ENCODE peak calls at places on chromosomes 7 and 10, in four cellular contexts. One of them, this sample, is unnamed.

GRCh38 chr10:79266543-79267312 is 80.5 kb upstream of the PPIF start:
- DNase-seq in tibial artery: peak
- DNase-seq in fibroblast of the aortic adventitia: peak
- DNase-seq in kidney epithelial cell: peak
- DNase-seq in this sample: peak

GRCh38 chr7:118153551-118154177 is 30.3 kb upstream of the LSM8 start:
- DNase-seq in fibroblast of the aortic adventitia: peak
- DNase-seq in tibial artery: no peak
- DNase-seq in kidney epithelial cell: no peak
- DNase-seq in this sample: peak

GRCh38 chr7:102418603-102419002 is 14.8 kb upstream of the ORAI2 start:
- DNase-seq in kidney epithelial cell: no peak
- DNase-seq in tibial artery: no peak
- DNase-seq in fibroblast of the aortic adventitia: no peak
- DNase-seq in this sample: no peak

GRCh38 chr10:11838298-11838852 is 15.2 kb downstream of the PROSER2 start:
- DNase-seq in fibroblast of the aortic adventitia: no peak
- DNase-seq in tibial artery: no peak
- DNase-seq in kidney epithelial cell: no peak
- DNase-seq in this sample: peak

GRCh38 chr10:119397416-119397815 is 145.1 kb downstream of the RGS10 start:
- DNase-seq in tibial artery: no peak
- DNase-seq in fibroblast of the aortic adventitia: no peak
- DNase-seq in kidney epithelial cell: no peak
- DNase-seq in this sample: no peak

GRCh38 chr10:62924344-62924748 is 108.2 kb upstream of the EGR2 start:
- DNase-seq in fibroblast of the aortic adventitia: no peak
- DNase-seq in kidney epithelial cell: no peak
- DNase-seq in tibial artery: no peak
- DNase-seq in this sample: no peak

GRCh38 chr10:29811751-29812427 is 177.1 kb upstream of the SVIL start:
- DNase-seq in kidney epithelial cell: peak
- DNase-seq in fibroblast of the aortic adventitia: peak
- DNase-seq in tibial artery: peak
- DNase-seq in this sample: peak

GRCh38 chr10:48900296-48900695 is 39.3 kb downstream of the LRRC18 start:
- DNase-seq in tibial artery: no peak
- DNase-seq in kidney epithelial cell: no peak
- DNase-seq in fibroblast of the aortic adventitia: no peak
- DNase-seq in this sample: no peak

GRCh38 chr7:7808156-7808555 is 89.7 kb upstream of the RPA3 start:
- DNase-seq in kidney epithelial cell: no peak
- DNase-seq in tibial artery: no peak
- DNase-seq in fibroblast of the aortic adventitia: peak
- DNase-seq in this sample: peak

GRCh38 chr10:13658864-13659685 is 72.3 kb downstream of the PRPF18 start:
- DNase-seq in kidney epithelial cell: no peak
- DNase-seq in fibroblast of the aortic adventitia: no peak
- DNase-seq in tibial artery: peak
- DNase-seq in this sample: peak

GRCh38 chr10:123958221-123958620 is 66.6 kb upstream of the CPXM2 start:
- DNase-seq in fibroblast of the aortic adventitia: no peak
- DNase-seq in kidney epithelial cell: no peak
- DNase-seq in tibial artery: no peak
- DNase-seq in this sample: no peak

GRCh38 chr7:33261585-33261984 is 132.2 kb downstream of the BBS9 start:
- DNase-seq in fibroblast of the aortic adventitia: no peak
- DNase-seq in tibial artery: no peak
- DNase-seq in kidney epithelial cell: no peak
- DNase-seq in this sample: peak

GRCh38 chr7:155358066-155358947 is 60.6 kb downstream of the INSIG1 start:
- DNase-seq in kidney epithelial cell: no peak
- DNase-seq in fibroblast of the aortic adventitia: no peak
- DNase-seq in tibial artery: peak
- DNase-seq in this sample: no peak

GRCh38 chr7:31146026-31146425 is 93.9 kb downstream of the ADCYAP1R1 start:
- DNase-seq in tibial artery: no peak
- DNase-seq in fibroblast of the aortic adventitia: no peak
- DNase-seq in kidney epithelial cell: no peak
- DNase-seq in this sample: no peak

GRCh38 chr7:123183431-123183830 is 16.3 kb downstream of the SLC13A1 start:
- DNase-seq in fibroblast of the aortic adventitia: no peak
- DNase-seq in kidney epithelial cell: no peak
- DNase-seq in tibial artery: no peak
- DNase-seq in this sample: no peak

GRCh38 chr10:93796167-93796566 is 38.4 kb downstream of the LGI1 start:
- DNase-seq in fibroblast of the aortic adventitia: no peak
- DNase-seq in tibial artery: no peak
- DNase-seq in kidney epithelial cell: no peak
- DNase-seq in this sample: no peak

DNA sequence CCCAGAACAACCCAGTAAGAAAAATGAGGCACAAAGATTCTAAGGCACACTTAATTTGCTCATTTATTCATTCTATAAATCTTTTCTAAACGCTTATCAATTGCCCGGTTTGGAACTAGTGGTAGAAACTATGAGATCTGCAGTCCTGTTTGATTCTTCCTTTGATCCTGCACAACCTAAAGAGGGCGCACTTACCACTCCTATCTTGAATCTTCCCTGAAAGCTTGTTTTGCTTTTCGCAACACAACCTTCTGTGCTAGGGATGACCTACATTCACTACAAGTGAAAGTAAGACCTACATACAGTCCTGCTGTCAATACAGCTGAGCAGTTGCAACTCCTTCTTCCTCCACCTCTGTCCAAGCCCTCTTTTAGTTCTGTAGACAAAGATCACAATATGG is 12.6 kb upstream of the ARL4A start:
- DNase-seq in kidney epithelial cell: no peak
- DNase-seq in tibial artery: no peak
- DNase-seq in fibroblast of the aortic adventitia: peak
- DNase-seq in this sample: peak
- TF ChIP-seq CTCF in kidney epithelial cell: no peak
- TF ChIP-seq CTCF in tibial artery: no peak
- TF ChIP-seq CTCF in fibroblast of the aortic adventitia: peak
- TF ChIP-seq CTCF in this sample: peak

DNA sequence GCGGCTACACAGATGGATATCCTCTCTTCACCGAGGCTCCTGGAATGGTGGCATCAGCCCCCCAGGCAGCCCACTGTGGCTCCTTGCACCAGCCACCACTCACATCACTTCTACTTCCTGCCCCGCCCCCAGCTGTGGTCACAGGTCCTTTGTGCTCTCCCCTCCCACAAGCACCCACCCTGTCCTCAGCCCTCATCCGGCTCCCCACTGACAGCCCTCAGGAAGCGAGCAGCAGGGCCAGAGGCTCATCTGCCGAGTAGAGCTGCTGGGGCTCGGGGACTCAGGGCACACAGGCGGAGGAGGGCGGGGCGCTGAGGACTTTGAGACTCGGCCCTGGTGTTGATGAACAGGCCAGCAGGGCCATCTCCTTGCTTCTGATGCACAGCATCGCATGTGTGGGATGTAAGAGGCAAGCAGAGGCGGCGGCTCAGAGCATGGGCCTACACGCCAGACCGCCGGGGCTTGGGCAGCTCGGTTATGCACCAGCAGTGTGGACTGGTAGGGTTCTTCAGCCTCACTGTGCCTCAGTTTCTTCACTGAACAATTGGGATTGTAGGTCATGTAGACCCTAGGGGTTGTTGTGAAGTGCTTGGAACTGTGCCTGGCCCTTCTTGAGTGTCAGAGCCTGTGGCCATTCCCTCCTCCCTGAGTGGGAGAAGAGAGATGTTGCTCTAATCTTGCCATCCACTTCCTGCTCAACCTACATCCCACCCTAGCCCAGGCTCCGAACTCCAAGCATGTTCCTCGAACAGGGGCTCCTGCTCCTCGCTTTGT is at the start of gene PRF1:
- DNase-seq in fibroblast of the aortic adventitia: no peak
- DNase-seq in kidney epithelial cell: no peak
- DNase-seq in tibial artery: no peak
- DNase-seq in this sample: no peak
- H3K4me3 ChIP-seq in fibroblast of the aortic adventitia: no peak
- H3K4me3 ChIP-seq in kidney epithelial cell: no peak
- H3K4me3 ChIP-seq in tibial artery: no peak
- H3K4me3 ChIP-seq in this sample: no peak

GRCh38 chr7:22853674-22854157 is 31.1 kb upstream of the TOMM7 start:
- DNase-seq in tibial artery: no peak
- DNase-seq in fibroblast of the aortic adventitia: peak
- DNase-seq in kidney epithelial cell: no peak
- DNase-seq in this sample: no peak
- TF ChIP-seq CTCF in tibial artery: peak
- TF ChIP-seq CTCF in fibroblast of the aortic adventitia: peak
- TF ChIP-seq CTCF in kidney epithelial cell: peak
- TF ChIP-seq CTCF in this sample: peak

DNA sequence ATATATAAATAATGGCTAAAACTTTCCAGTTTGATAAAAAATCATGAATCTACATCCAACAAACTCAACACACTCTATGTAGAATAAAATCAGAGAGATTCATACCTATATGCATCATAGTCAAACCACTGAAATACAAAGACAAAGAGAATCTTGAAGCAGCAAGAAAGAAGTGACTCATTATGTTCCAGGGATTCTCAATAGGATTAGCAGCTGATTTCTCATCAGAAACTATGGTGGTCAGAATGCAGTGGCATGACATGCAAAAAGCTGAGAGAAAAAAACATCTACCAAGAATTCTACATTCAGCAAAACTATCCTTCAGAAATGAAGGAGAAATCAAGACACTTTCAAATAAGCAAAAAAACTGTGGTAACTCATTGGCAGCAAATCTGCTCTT is 187.4 kb downstream of the RNLS start:
- DNase-seq in fibroblast of the aortic adventitia: no peak
- DNase-seq in tibial artery: no peak
- DNase-seq in kidney epithelial cell: no peak
- DNase-seq in this sample: peak
- H3K4me3 ChIP-seq in fibroblast of the aortic adventitia: no peak
- H3K4me3 ChIP-seq in tibial artery: no peak
- H3K4me3 ChIP-seq in kidney epithelial cell: no peak
- H3K4me3 ChIP-seq in this sample: no peak

GRCh38 chr10:74683067-74683466 is 143.3 kb upstream of the KAT6B start:
- DNase-seq in fibroblast of the aortic adventitia: no peak
- DNase-seq in kidney epithelial cell: no peak
- DNase-seq in tibial artery: no peak
- DNase-seq in this sample: peak
- TF ChIP-seq CTCF in fibroblast of the aortic adventitia: no peak
- TF ChIP-seq CTCF in kidney epithelial cell: no peak
- TF ChIP-seq CTCF in tibial artery: no peak
- TF ChIP-seq CTCF in this sample: no peak

GRCh38 chr10:21524131-21524525 is 1.4 kb downstream of the SKIDA1 start:
- DNase-seq in fibroblast of the aortic adventitia: no peak
- DNase-seq in tibial artery: no peak
- DNase-seq in kidney epithelial cell: no peak
- DNase-seq in this sample: no peak
- H3K4me3 ChIP-seq in fibroblast of the aortic adventitia: no peak
- H3K4me3 ChIP-seq in tibial artery: peak
- H3K4me3 ChIP-seq in kidney epithelial cell: no peak
- H3K4me3 ChIP-seq in this sample: peak

GRCh38 chr10:70538731-70539338 is 60.3 kb downstream of the PALD1 start:
- DNase-seq in kidney epithelial cell: no peak
- DNase-seq in tibial artery: no peak
- DNase-seq in fibroblast of the aortic adventitia: no peak
- DNase-seq in this sample: no peak

GRCh38 chr10:70541738-70542564 is 60.6 kb downstream of the PRF1 start:
- DNase-seq in tibial artery: no peak
- DNase-seq in fibroblast of the aortic adventitia: no peak
- DNase-seq in kidney epithelial cell: no peak
- DNase-seq in this sample: no peak

GRCh38 chr10:70539471-70539870 is 60.9 kb downstream of the PALD1 start:
- DNase-seq in kidney epithelial cell: no peak
- DNase-seq in tibial artery: no peak
- DNase-seq in fibroblast of the aortic adventitia: no peak
- DNase-seq in this sample: no peak

GRCh38 chr10:70540789-70541360 is 61.7 kb downstream of the PRF1 start:
- DNase-seq in fibroblast of the aortic adventitia: no peak
- DNase-seq in tibial artery: no peak
- DNase-seq in kidney epithelial cell: no peak
- DNase-seq in this sample: no peak

GRCh38 chr10:70540089-70540788 is 61.7 kb downstream of the PALD1 start:
- DNase-seq in tibial artery: no peak
- DNase-seq in kidney epithelial cell: no peak
- DNase-seq in fibroblast of the aortic adventitia: peak
- DNase-seq in this sample: peak
- TF ChIP-seq CTCF in tibial artery: peak
- TF ChIP-seq CTCF in kidney epithelial cell: peak
- TF ChIP-seq CTCF in fibroblast of the aortic adventitia: peak
- TF ChIP-seq CTCF in this sample: peak

GRCh38 chr10:26779176-26779860 is 81.4 kb downstream of the ABI1 start:
- DNase-seq in tibial artery: no peak
- DNase-seq in fibroblast of the aortic adventitia: no peak
- DNase-seq in kidney epithelial cell: no peak
- DNase-seq in this sample: no peak

GRCh38 chr10:26773633-26774032 is 76.1 kb downstream of the PDSS1 start:
- DNase-seq in kidney epithelial cell: no peak
- DNase-seq in fibroblast of the aortic adventitia: no peak
- DNase-seq in tibial artery: no peak
- DNase-seq in this sample: no peak

GRCh38 chr10:26780106-26780792 is 80.5 kb downstream of the ABI1 start:
- DNase-seq in kidney epithelial cell: no peak
- DNase-seq in fibroblast of the aortic adventitia: no peak
- DNase-seq in tibial artery: no peak
- DNase-seq in this sample: no peak

GRCh38 chr10:26777686-26778085 is 80.2 kb downstream of the PDSS1 start:
- DNase-seq in fibroblast of the aortic adventitia: no peak
- DNase-seq in kidney epithelial cell: no peak
- DNase-seq in tibial artery: no peak
- DNase-seq in this sample: no peak

GRCh38 chr10:26776258-26776657 is 78.8 kb downstream of the PDSS1 start:
- DNase-seq in kidney epithelial cell: no peak
- DNase-seq in fibroblast of the aortic adventitia: no peak
- DNase-seq in tibial artery: no peak
- DNase-seq in this sample: no peak
- H3K4me3 ChIP-seq in kidney epithelial cell: no peak
- H3K4me3 ChIP-seq in fibroblast of the aortic adventitia: no peak
- H3K4me3 ChIP-seq in tibial artery: no peak
- H3K4me3 ChIP-seq in this sample: no peak

DNA sequence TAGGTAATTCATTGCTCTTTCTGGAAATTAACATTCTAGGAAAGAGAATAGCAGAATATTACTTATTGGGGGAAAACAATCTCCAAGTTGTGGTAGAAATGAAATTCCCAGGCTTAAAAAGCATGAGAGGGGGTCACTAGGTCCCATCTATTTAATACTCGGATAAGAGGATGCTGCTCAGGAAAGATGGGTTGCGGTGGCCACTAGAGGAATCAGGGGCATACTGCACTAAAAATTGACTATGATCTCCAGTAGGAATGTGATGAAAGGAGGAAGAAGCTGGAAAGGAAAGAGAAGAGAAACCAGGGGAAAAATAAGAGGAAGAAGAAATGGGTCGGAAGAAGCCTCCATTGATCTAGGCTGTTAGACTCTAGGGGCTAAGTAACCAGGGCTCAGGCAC is 192.8 kb downstream of the GPAM start:
- DNase-seq in tibial artery: no peak
- DNase-seq in fibroblast of the aortic adventitia: no peak
- DNase-seq in kidney epithelial cell: no peak
- DNase-seq in this sample: no peak
- TF ChIP-seq CTCF in tibial artery: peak
- TF ChIP-seq CTCF in fibroblast of the aortic adventitia: peak
- TF ChIP-seq CTCF in kidney epithelial cell: peak
- TF ChIP-seq CTCF in this sample: peak

This sample was measured in choroid plexus epithelial cell.